ENCODE peak calls at places on chromosomes 5 and 9, in six cellular contexts. L is heart right ventricle, T is IMR-90, U is MM.1S, Y is gastrocnemius medialis, M is OCI-LY7. J is an unnamed sample. For H3K4me1 and H3K9me3, the result is how much of the 10 kb centered on the place peaks cover.

GRCh38 chr5:172436078-172436873 is 18.0 kb downstream of the SH3PXD2B start:
- DNase-seq in L (no peak), T (no peak), U (no peak), Y (no peak), M (no peak), J (no peak)

GRCh38 chr9:129801504-129801903 is 1.5 kb upstream of the TOR1B start:
- DNase-seq in L (no peak), T (no peak), U (no peak), Y (no peak), M (no peak), J (no peak)

GRCh38 chr5:13946111-13946510 is 1.6 kb upstream of the DNAH5 start:
- DNase-seq in L (no peak), T (peak), U (no peak), Y (no peak), M (no peak), J (no peak)

GRCh38 chr5:143495124-143495523 is 91.6 kb upstream of the NR3C1 start:
- DNase-seq in L (no peak), T (peak), U (no peak), Y (no peak), M (no peak), J (no peak)

GRCh38 chr5:170470275-170470674 is 33.5 kb upstream of the KCNIP1 start:
- DNase-seq in L (no peak), T (no peak), U (no peak), Y (no peak), M (no peak), J (no peak)

GRCh38 chr5:10034008-10034407 is 215.7 kb downstream of the ATPSCKMT start:
- DNase-seq in L (peak), T (no peak), U (no peak), Y (no peak), M (no peak), J (no peak)

GRCh38 chr9:95313010-95313498 is 4.5 kb downstream of the FANCC start:
- DNase-seq in L (peak), T (peak), U (no peak), Y (peak), M (no peak), J (no peak)

GRCh38 chr5:3452622-3453021 is 143.0 kb upstream of the IRX1 start:
- DNase-seq in L (no peak), T (no peak), U (no peak), Y (no peak), M (no peak), J (no peak)

GRCh38 chr5:103915081-103915480 is 352.5 kb upstream of the NUDT12 start:
- DNase-seq in L (no peak), T (no peak), U (no peak), Y (no peak), M (no peak), J (no peak)

GRCh38 chr9:7976167-7976755 is 176.7 kb upstream of the DMAC1 start:
- DNase-seq in L (no peak), T (no peak), U (peak), Y (no peak), M (peak), J (peak)

GRCh38 chr9:121312169-121312568 is 44.2 kb downstream of the GSN start:
- DNase-seq in L (no peak), T (no peak), U (no peak), Y (no peak), M (no peak), J (no peak)

GRCh38 chr9:76818271-76818670 is 54.0 kb downstream of the PCA3 start:
- DNase-seq in L (peak), T (peak), U (no peak), Y (peak), M (no peak), J (no peak)

GRCh38 chr9:132585954-132586829 is 3.8 kb downstream of the BARHL1 start:
- DNase-seq in L (no peak), T (no peak), U (no peak), Y (no peak), M (no peak), J (no peak)

GRCh38 chr5:74622122-74622521 is 18.4 kb downstream of the ENC1 start:
- DNase-seq in L (no peak), T (no peak), U (no peak), Y (no peak), M (no peak), J (no peak)

GRCh38 chr9:71567890-71568289 is 200.4 kb downstream of the CEMIP2 start:
- DNase-seq in L (no peak), T (no peak), U (no peak), Y (no peak), M (no peak), J (no peak)

GRCh38 chr5:93886917-93887361 is 145.5 kb upstream of the POU5F2 start:
- DNase-seq in L (no peak), T (peak), U (peak), Y (no peak), M (no peak), J (no peak)

GRCh38 chr5:178383919-178384814 is 151.6 kb upstream of the PHYKPL start:
- DNase-seq in L (peak), T (no peak), U (no peak), Y (no peak), M (no peak), J (no peak)

GRCh38 chr5:147645172-147645571 is 135.3 kb upstream of the DPYSL3 start:
- DNase-seq in L (no peak), T (no peak), U (no peak), Y (no peak), M (no peak), J (no peak)

DNA sequence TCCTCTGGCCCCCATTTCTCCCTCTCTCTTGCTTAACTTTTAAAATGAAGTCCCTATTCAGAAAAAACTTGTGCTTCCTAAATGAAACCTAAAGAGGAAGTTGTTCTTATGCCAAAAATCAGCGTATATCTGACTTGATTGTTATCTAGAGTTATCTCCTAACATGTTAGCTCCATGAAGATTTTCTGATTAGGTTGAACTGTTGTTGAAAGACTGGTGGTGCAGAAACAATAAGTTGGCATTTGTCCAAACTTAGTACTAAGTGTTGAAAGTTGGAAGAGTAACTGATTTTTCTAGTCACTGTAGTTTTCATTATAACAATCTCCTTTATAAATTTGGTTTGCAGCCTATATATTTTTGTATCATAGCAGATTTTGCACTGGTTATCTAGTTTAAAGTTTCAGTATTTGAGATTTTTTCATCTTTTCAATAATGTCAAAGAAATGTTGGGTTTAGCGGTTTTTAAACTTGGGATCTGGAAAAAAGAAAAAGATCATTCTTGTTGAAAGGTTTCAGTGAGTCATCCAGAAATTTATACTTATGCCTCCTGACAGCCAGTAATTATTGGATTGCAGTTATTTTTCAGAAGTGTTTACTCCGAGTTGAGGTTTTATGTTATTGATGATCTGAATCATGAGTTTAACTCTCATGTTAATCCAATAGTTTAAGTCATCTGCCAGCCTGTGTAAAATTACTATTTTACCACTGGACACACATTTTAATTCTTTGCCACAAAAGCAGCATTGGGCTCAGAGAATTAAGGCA is 60.6 kb downstream of the PAM start:
- DNase-seq in L (no peak), T (no peak), U (no peak), Y (no peak), M (no peak), J (no peak)
- H3K4me1 ChIP-seq in L (half or more), T (under half), U (under half), Y (half or more), M (under half), J (under half)

DNA sequence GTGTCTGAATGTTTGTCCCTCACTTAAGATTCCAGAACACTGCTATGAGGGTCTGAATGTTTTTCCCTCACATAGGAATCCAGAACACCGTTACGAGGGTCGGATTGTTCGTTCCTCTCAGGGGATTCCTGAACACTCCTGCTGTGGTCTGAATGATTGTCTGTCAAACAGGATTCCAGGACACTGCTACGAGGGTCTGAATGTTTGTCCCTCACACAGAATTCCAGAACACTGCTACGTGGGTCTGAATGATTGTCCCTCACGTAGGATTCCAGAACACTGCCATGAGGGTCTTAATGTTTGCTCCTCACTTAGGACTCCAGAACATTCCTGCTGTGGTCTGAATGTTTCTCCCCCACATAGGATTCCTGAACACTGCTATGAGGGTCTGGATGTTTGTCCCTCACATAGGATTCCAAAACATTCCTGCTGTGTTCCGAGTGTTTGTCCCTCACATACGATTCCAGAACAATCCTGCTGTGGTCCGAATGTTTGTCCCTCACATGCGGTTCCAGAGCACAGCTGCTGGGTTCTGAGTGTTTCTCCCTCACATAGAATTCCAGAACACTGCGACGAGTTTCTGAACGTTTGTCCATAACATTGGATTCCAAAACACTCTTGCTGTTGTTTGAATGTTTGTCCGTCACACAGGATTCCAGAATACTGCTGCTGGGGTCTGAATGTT is 199.5 kb downstream of the FOXD4L6 start:
- DNase-seq in L (no peak), T (no peak), U (no peak), Y (no peak), M (no peak), J (no peak)
- H3K9me3 ChIP-seq in L (half or more), T (half or more), U (under half), Y (half or more), M (under half), J (half or more)

DNA sequence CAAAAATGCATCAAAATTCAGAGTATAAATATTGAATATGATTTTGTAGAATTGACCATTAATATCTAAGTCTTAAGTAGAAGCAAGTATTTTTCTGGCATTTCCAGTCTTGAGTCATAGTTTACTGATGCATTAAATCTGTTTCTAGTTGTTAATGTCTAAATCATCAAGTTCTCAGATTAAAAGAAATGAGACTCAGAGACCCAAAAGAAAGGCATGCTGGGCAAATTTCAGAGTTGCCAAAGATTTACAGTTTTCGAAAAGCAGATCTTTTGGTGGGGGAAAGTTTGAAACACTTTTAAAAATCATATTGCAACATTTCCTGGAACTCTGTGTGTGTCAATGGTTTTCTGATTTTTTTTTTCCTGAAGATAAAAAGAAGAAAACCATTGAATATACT is 60.9 kb downstream of the ANKRD55 start:
- DNase-seq in L (no peak), T (peak), U (no peak), Y (no peak), M (no peak), J (no peak)
- H3K27ac ChIP-seq in L (peak), T (peak), U (no peak), Y (no peak), M (no peak), J (no peak)

DNA sequence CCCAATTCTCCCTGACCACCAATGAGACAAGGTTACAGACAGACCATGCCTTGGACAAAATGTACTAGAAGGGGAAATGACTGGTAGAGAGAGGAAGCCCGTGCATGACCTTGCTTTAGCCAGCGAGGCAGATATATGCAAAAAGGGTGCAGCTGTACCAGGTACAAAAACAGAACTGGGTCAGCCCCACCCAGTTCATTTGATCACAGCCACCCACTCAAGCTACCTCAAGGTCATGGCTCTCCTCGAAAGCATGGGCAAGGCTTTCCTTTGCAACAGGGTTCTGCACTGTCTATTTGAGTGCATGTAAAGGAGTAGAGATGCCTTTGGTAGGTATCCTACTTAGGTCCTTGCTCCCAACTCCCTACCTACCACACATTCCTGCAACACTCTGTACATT is 33.3 kb downstream of the TLE1 start:
- DNase-seq in L (no peak), T (no peak), U (no peak), Y (peak), M (peak), J (no peak)
- H3K4me1 ChIP-seq in L (under half), T (under half), U (under half), Y (under half), M (under half), J (under half)